ENCODE peak calls at places on chromosomes 11 and 22, in ten cellular contexts. I, E, F, Z, R, H, B, N, M and L are unnamed samples.

GRCh38 chr22:19019679-19020032 is 83.6 kb upstream of the PRODH start:
- DNase-seq in I (no peak), E (no peak), F (no peak), Z (no peak), R (no peak), H (no peak), B (no peak), N (no peak), M (no peak), L (no peak)

GRCh38 chr11:122853971-122854446 is 15.7 kb downstream of the CRTAM start:
- DNase-seq in I (peak; percentile 76), E (no peak), F (peak; percentile 82), Z (peak; percentile 84), R (no peak), H (no peak), B (peak; percentile 72), N (no peak), M (peak; percentile 59), L (peak; percentile 47)

GRCh38 chr22:29343313-29343805 is 27.9 kb upstream of the RASL10A start:
- DNase-seq in I (peak; percentile 88), E (peak; percentile 62), F (peak; percentile 18), Z (peak; percentile 40), R (peak; percentile 68), H (peak; percentile 71), B (no peak), N (no peak), M (no peak), L (peak; percentile 62)

GRCh38 chr11:108241370-108242037 is 18.6 kb downstream of the ATM start:
- DNase-seq in I (no peak), E (no peak), F (no peak), Z (peak; percentile 20), R (no peak), H (no peak), B (no peak), N (no peak), M (no peak), L (no peak)

GRCh38 chr22:48744967-48745841 is 1082.5 kb downstream of the BRD1 start:
- DNase-seq in I (no peak), E (no peak), F (no peak), Z (no peak), R (peak; percentile 75), H (peak; percentile 8), B (no peak), N (peak; percentile 23), M (no peak), L (no peak)

GRCh38 chr11:125982348-125982730 is 36.5 kb downstream of the VSIG10L2 start:
- DNase-seq in I (no peak), E (no peak), F (no peak), Z (no peak), R (no peak), H (no peak), B (no peak), N (no peak), M (no peak), L (no peak)

GRCh38 chr11:77044356-77044755 is 10.2 kb downstream of the B3GNT6 start:
- DNase-seq in I (no peak), E (no peak), F (no peak), Z (no peak), R (no peak), H (no peak), B (no peak), N (no peak), M (no peak), L (no peak)

GRCh38 chr11:116981216-116981887 is 116.9 kb downstream of the SIK3 start:
- DNase-seq in I (no peak), E (no peak), F (no peak), Z (no peak), R (no peak), H (no peak), B (no peak), N (no peak), M (no peak), L (no peak)

GRCh38 chr11:73287400-73288101 is 15.4 kb downstream of the P2RY6 start:
- DNase-seq in I (no peak), E (no peak), F (no peak), Z (no peak), R (no peak), H (no peak), B (no peak), N (no peak), M (no peak), L (no peak)

GRCh38 chr22:17767236-17768065 is 6.8 kb downstream of the BID start:
- DNase-seq in I (no peak), E (no peak), F (no peak), Z (no peak), R (no peak), H (no peak), B (peak; percentile 27), N (peak; percentile 60), M (no peak), L (no peak)

DNA sequence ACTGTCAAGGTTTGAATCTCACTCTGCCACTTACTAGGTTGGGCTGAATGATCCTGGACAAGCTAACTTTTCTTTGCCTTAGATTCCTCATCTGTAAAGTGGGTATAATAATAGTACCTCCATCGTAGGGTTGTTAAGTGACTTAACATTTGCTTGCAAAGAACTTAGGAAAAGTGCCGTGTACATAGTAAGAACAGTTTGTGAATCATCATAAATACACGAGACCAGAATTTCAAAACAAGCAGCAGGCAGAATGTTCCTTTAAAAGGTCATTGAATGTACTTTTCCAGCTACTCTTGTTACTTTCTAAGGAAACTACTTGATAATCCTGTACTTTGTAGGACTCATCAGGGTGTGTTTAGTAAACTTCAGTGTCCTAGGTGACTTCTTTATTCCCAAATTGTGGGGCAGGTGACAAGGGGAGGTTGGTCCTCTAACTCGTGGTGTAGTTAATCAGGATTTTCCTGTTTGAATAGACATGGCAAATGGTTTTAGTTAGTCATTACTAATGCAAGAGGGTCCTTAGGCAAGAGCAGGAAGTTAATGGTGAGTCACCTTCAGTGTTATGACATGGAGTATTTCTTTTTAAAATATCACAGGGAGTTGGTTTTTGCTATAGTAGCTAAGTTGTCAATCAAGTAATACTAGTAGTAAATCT is 67.9 kb downstream of the YAP1 start:
- DNase-seq in I (peak; percentile 11), E (no peak), F (no peak), Z (peak; percentile 94), R (no peak), H (no peak), B (peak; percentile 96), N (no peak), M (peak; percentile 54), L (no peak)
- H3K27me3 ChIP-seq in I (no peaks in the 10 kb centered on the region), E (no peaks in the 10 kb centered on the region), F (no peaks in the 10 kb centered on the region), Z (no peaks in the 10 kb centered on the region), R (no peaks in the 10 kb centered on the region), H (no peaks in the 10 kb centered on the region), B (no peaks in the 10 kb centered on the region), N (no peaks in the 10 kb centered on the region), M (no peaks in the 10 kb centered on the region), L (no peaks in the 10 kb centered on the region)

GRCh38 chr22:38958359-38958943 is 1.0 kb downstream of the APOBEC3A start:
- DNase-seq in I (no peak), E (no peak), F (no peak), Z (no peak), R (no peak), H (no peak), B (no peak), N (no peak), M (no peak), L (no peak)
- TF ChIP-seq CTCF in I (no peak), E (no peak), F (no peak), Z (no peak), R (no peak), H (no peak), B (no peak), N (no peak), M (no peak), L (no peak)

GRCh38 chr11:119664063-119664572 is 64.9 kb downstream of the NECTIN1 start:
- DNase-seq in I (peak; percentile 88), E (no peak), F (peak; percentile 38), Z (peak; percentile 16), R (no peak), H (peak; percentile 56), B (no peak), N (no peak), M (peak; percentile 11), L (peak; percentile 87)

GRCh38 chr11:119666463-119667131 is 62.4 kb downstream of the NECTIN1 start:
- DNase-seq in I (peak; percentile 79), E (peak; percentile 78), F (peak; percentile 88), Z (peak; percentile 47), R (no peak), H (peak; percentile 84), B (peak; percentile 58), N (peak; percentile 75), M (peak; percentile 10), L (peak; percentile 75)

GRCh38 chr11:119666061-119666460 is 62.9 kb downstream of the NECTIN1 start:
- DNase-seq in I (no peak), E (no peak), F (no peak), Z (no peak), R (no peak), H (no peak), B (peak; percentile 37), N (no peak), M (no peak), L (no peak)

GRCh38 chr11:119663279-119663678 is 65.7 kb downstream of the NECTIN1 start:
- DNase-seq in I (no peak), E (no peak), F (no peak), Z (no peak), R (no peak), H (no peak), B (no peak), N (no peak), M (no peak), L (no peak)

DNA sequence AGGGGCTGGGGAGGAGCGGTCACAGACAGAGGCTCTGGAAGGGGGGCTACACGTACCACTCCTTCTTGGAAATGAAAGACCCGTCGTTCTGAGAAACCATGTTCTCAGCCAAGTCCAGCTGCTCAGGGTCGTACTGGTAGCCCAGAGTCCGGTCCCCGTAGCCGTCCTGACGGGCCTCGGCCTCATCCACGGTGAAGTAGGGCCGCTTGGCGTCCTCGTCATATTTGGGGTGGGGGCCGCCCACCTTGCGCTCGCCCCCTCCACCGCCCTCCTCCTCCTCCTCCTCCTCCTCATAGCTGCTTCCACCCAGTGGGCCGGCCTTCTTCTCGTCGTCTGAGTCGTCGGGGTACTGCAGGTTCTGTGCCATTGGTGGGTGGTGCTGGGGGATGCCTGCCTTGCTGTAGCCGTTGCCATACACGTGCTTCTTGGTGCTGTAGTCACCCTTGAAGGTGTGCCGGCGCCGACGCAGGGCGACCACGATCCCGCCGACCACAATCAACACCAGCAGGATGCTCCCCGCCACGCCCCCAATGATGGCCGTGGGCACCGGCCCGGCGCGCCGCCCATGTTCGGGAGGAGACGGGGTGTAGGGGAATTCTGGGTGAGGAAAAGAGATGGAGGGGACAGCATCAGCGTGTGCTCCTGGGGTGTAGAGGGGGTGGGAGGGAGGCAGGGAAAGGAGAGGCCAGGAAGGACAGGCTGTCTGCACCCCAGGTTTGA is 64.1 kb downstream of the NECTIN1 start:
- DNase-seq in I (no peak), E (no peak), F (no peak), Z (no peak), R (no peak), H (no peak), B (no peak), N (no peak), M (no peak), L (no peak)
- H3K4me3 ChIP-seq in I (no peak overlapping the region), E (no peak overlapping the region), F (no peak overlapping the region), Z (no peak overlapping the region), R (no peak overlapping the region), H (no peak overlapping the region), B (no peak overlapping the region), N (no peak overlapping the region), M (no peak overlapping the region), L (no peak overlapping the region)

GRCh38 chr11:133977067-133977681 is 20.4 kb upstream of the IGSF9B start:
- DNase-seq in I (no peak), E (no peak), F (no peak), Z (no peak), R (no peak), H (no peak), B (no peak), N (no peak), M (no peak), L (no peak)
- H3K27me3 ChIP-seq in I (no peaks in the 10 kb centered on the region), E (no peaks in the 10 kb centered on the region), F (peaks cover 5% of the 10 kb centered on the region), Z (peaks cover 2% of the 10 kb centered on the region), R (peaks cover 39% of the 10 kb centered on the region), H (no peaks in the 10 kb centered on the region), B (no peaks in the 10 kb centered on the region), N (no peaks in the 10 kb centered on the region), M (no peaks in the 10 kb centered on the region), L (no peaks in the 10 kb centered on the region)